ENCODE peak calls at places on chromosomes 3 and 15, in five cellular contexts. Y, J, I, N and O are unnamed samples.

GRCh38 chr3:57791245-57791644 is 35.1 kb downstream of the SLMAP start:
- DNase-seq in N (peak; percentile 43), Y (no peak), J (no peak), I (no peak), O (no peak)

GRCh38 chr3:160577551-160578195 is 12.3 kb upstream of the KPNA4 start:
- DNase-seq in Y (no peak), I (no peak), N (no peak), J (no peak), O (no peak)

GRCh38 chr15:77568960-77569646 is 63.6 kb downstream of the LINGO1 start:
- DNase-seq in N (peak; percentile 60), J (no peak), Y (no peak), I (peak; percentile 54), O (no peak)

GRCh38 chr3:43034200-43034599 is 55.1 kb downstream of the GASK1A start:
- DNase-seq in Y (no peak), J (no peak), I (no peak), N (no peak), O (no peak)

GRCh38 chr15:43762824-43763223 is 13.9 kb downstream of the ELL3 start:
- DNase-seq in N (peak; percentile 85), Y (no peak), I (no peak), J (no peak), O (no peak)

GRCh38 chr3:170418422-170419300 is at the start of gene CLDN11:
- DNase-seq in I (no peak), N (peak; percentile 49), Y (no peak), J (peak; percentile 83), O (peak; percentile 78)

GRCh38 chr15:57735406-57735805 is 28.9 kb downstream of the POLR2M start:
- DNase-seq in J (no peak), I (no peak), N (no peak), Y (no peak), O (no peak)

GRCh38 chr15:39575180-39575579 is 5.7 kb upstream of the THBS1 start:
- DNase-seq in N (no peak), J (no peak), Y (no peak), I (no peak), O (no peak)

GRCh38 chr3:69499899-69500316 is 114.0 kb upstream of the FRMD4B start:
- DNase-seq in I (peak; percentile 14), J (no peak), N (no peak), Y (no peak), O (no peak)

GRCh38 chr15:70765504-70766281 is 2.3 kb upstream of the UACA start:
- DNase-seq in Y (no peak), I (no peak), N (peak; percentile 66), J (no peak), O (no peak)

GRCh38 chr3:32303051-32303786 is 64.7 kb downstream of the CMTM8 start:
- DNase-seq in J (no peak), I (peak; percentile 83), Y (no peak), N (no peak), O (no peak)

GRCh38 chr3:32304510-32304909 is 66.0 kb downstream of the CMTM8 start:
- DNase-seq in J (no peak), Y (no peak), I (peak; percentile 25), N (no peak), O (no peak)

GRCh38 chr3:32301426-32301825 is 62.9 kb downstream of the CMTM8 start:
- DNase-seq in I (peak; percentile 44), N (no peak), Y (no peak), J (no peak), O (no peak)

GRCh38 chr3:32303977-32304376 is 65.5 kb downstream of the CMTM8 start:
- DNase-seq in I (no peak), N (no peak), Y (no peak), J (no peak), O (no peak)

DNA sequence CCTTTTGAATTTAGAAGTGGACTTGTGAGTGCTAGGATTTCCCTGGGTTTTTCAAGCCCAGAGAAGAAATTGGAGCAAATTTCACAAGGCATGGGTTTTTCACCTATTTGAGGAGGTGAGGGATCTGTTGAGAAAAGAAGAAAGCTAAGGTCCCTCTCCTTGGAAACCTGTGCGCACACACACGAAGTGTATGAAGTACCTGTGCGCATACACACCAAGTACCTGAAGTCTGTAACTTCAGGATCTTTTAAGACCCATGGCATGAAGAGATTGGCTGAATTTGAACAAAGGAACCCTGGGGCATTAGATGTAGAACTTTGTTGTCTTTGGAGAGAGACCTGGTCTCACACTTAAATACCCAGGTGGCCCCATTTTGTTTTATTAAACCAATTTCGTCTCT is 64.1 kb downstream of the CMTM8 start:
- DNase-seq in Y (no peak), J (no peak), I (peak; percentile 14), N (no peak), O (no peak)
- H2BK12ac ChIP-seq in Y (no peak overlapping the region), J (no peak overlapping the region), I (no peak overlapping the region), N (no peak overlapping the region), O (no peak overlapping the region)

GRCh38 chr3:3157484-3157883 is 22.0 kb downstream of the CRBN start:
- DNase-seq in I (no peak), N (no peak), J (no peak), Y (no peak), O (no peak)
- H2BK12ac ChIP-seq in I (no peak overlapping the region), N (no peak overlapping the region), J (no peak overlapping the region), Y (no peak overlapping the region), O (no peak overlapping the region)

GRCh38 chr3:49709852-49710251 is 9.6 kb downstream of the AMIGO3 start:
- DNase-seq in I (no peak), N (no peak), J (no peak), Y (no peak), O (no peak)
- H2BK12ac ChIP-seq in I (no peak overlapping the region), N (no peak overlapping the region), J (no peak overlapping the region), Y (no peak overlapping the region), O (no peak overlapping the region)

DNA sequence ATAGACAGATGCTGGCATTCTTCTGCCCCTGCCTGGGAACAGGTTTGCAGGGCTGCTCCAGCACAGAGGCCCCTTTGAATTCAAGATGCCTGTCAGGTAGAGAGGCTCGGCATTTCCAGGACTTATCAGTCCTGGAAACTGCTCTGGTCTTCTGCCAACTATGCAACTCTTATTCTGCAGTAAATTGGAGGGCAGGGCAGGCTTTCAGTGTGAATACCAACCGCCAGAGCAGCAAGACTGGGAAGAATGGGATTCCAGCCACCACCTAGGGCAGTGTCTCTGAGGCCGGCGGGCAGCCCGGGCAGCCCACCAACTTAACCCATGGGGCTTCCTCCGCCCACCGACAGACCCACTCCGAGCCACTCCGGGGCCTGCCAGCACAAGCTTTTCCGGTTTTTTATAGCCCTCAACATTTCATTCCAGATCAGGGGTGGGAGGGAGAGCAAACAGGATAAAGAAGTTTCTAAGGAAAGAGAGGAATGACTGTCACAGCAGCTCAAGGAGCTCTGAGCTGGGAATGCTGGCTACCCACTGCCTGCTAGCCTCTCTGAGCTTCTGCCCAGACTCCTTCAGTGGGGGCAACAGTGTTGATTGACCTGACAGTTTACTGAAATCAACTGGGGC is 140.9 kb downstream of the NTRK3 start:
- DNase-seq in I (no peak), Y (no peak), N (no peak), J (no peak), O (no peak)
- H2BK12ac ChIP-seq in I (no peak overlapping the region), Y (no peak overlapping the region), N (no peak overlapping the region), J (no peak overlapping the region), O (no peak overlapping the region)

GRCh38 chr15:45715528-45715927 is 80.7 kb downstream of the SQOR start:
- DNase-seq in I (no peak), Y (no peak), N (peak; percentile 23), J (no peak), O (no peak)
- H2BK12ac ChIP-seq in I (no peak overlapping the region), Y (no peak overlapping the region), N (no peak overlapping the region), J (no peak overlapping the region), O (no peak overlapping the region)

GRCh38 chr15:90882781-90883525 is 1.4 kb upstream of the FES start:
- DNase-seq in N (no peak), I (no peak), J (no peak), Y (no peak), O (no peak)
- H2BK12ac ChIP-seq in N (no peak overlapping the region), I (no peak overlapping the region), J (peak overlapping the region; percentile 29), Y (no peak overlapping the region), O (no peak overlapping the region)

DNA sequence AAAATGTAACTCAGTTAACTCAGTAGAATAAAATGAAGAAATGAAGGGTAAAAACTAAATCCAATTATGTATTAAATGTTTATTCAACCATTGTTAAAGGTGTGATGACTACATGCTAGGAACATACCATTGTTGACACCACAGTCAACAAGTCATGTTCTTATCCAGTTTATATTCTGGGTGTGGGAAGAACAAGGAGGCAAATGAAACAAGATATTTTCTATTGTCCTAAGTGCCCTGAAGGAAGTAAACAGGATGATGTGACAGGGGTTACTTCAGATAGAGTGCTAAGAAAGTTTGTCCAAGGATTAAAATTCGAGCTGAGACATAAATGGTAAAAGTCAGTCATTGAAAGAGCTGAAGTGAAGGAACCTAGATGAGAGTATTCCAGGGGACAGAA is 13.1 kb downstream of the AP3S2 start:
- DNase-seq in Y (no peak), I (no peak), N (no peak), J (no peak), O (no peak)
- H2BK12ac ChIP-seq in Y (no peak overlapping the region), I (no peak overlapping the region), N (no peak overlapping the region), J (no peak overlapping the region), O (no peak overlapping the region)

GRCh38 chr15:60793656-60794055 is 314.7 kb upstream of the ICE2 start:
- DNase-seq in J (no peak), Y (no peak), I (no peak), N (no peak), O (no peak)
- H2BK12ac ChIP-seq in J (no peak overlapping the region), Y (no peak overlapping the region), I (no peak overlapping the region), N (no peak overlapping the region), O (no peak overlapping the region)

GRCh38 chr3:56183529-56183928 is 284.7 kb downstream of the ERC2 start:
- DNase-seq in J (no peak), Y (no peak), N (no peak), I (no peak), O (no peak)

GRCh38 chr3:56185827-56186226 is 282.4 kb downstream of the ERC2 start:
- DNase-seq in J (no peak), N (no peak), Y (no peak), I (no peak), O (no peak)

GRCh38 chr3:56180433-56180832 is 287.8 kb downstream of the ERC2 start:
- DNase-seq in Y (no peak), J (no peak), N (no peak), I (no peak), O (no peak)
- H2BK12ac ChIP-seq in Y (no peak overlapping the region), J (no peak overlapping the region), N (no peak overlapping the region), I (no peak overlapping the region), O (no peak overlapping the region)

GRCh38 chr3:188229177-188229576 is 75.2 kb downstream of the LPP start:
- DNase-seq in I (no peak), N (no peak), J (no peak), Y (no peak), O (no peak)

GRCh38 chr3:188223936-188224335 is 70.0 kb downstream of the LPP start:
- DNase-seq in N (no peak), J (no peak), Y (no peak), I (no peak), O (no peak)

GRCh38 chr3:188229726-188230125 is 75.8 kb downstream of the LPP start:
- DNase-seq in N (no peak), Y (no peak), J (no peak), I (no peak), O (no peak)

GRCh38 chr3:188230962-188231361 is 77.0 kb downstream of the LPP start:
- DNase-seq in N (peak; percentile 75), I (no peak), Y (no peak), J (no peak), O (no peak)

DNA sequence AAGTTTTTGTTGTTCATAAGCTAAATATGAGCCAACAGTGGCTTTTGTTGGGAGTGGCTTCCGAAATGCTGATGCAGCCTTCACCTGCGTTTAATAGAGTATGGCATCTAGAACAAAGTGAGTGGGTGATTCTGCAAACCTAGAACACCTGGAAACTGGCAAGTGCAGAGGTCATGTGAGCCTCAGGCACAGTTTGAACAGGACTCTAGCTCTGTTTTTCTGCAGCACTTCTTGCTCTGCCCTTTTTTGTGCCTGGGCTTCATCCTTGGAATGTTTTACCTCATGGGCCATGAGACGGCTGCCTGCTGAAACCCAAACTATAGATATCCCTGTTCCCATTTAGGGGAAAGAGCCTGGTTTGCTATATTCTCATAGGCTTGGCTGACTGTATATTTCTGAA is 73.5 kb downstream of the LPP start:
- DNase-seq in I (no peak), Y (no peak), N (no peak), J (no peak), O (no peak)
- H2BK12ac ChIP-seq in I (no peak overlapping the region), Y (no peak overlapping the region), N (no peak overlapping the region), J (no peak overlapping the region), O (no peak overlapping the region)